ENCODE peak calls at places on chromosome 11, in ten cellular contexts. G is nephron progenitor cell; P is kidney tubule cell; C is activated CD8-positive, alpha-beta T cell treated with anti-CD3 and anti-CD28 coated beads for 36 hours; R is heart left ventricle; I is NB4; T is osteoblast; N is AG10803; U is H4; F is effector CD4-positive, alpha-beta T cell. M is an unnamed sample.

GRCh38 chr11:2741377-2742131 is 41.8 kb upstream of the KCNQ1OT1 start:
- DNase-seq in P (peak; percentile 35), R (no peak), I (peak; percentile 89), G (peak; percentile 4), U (peak; percentile 41), N (peak; percentile 61), C (no peak), F (no peak), T (peak; percentile 97), M (no peak)

GRCh38 chr11:121071456-121072236 is 29.4 kb upstream of the TECTA start:
- DNase-seq in N (no peak), R (no peak), I (peak; percentile 18), G (peak; percentile 5), U (no peak), F (no peak), T (peak; percentile 68), C (no peak), P (no peak), M (no peak)

GRCh38 chr11:61037694-61038093 is 64.6 kb upstream of the CD5 start:
- DNase-seq in C (no peak), P (no peak), T (peak; percentile 87), N (no peak), F (no peak), I (no peak), G (no peak), U (no peak), R (no peak), M (no peak)

GRCh38 chr11:128503231-128503991 is 83.9 kb downstream of the ETS1 start:
- DNase-seq in T (peak; percentile 68), P (peak; percentile 84), I (no peak), N (peak; percentile 95), F (peak; percentile 54), R (no peak), C (peak; percentile 66), U (peak; percentile 87), G (no peak), M (no peak)

GRCh38 chr11:36478700-36479329 is 31.3 kb downstream of the TRAF6 start:
- DNase-seq in G (peak; percentile 38), N (peak; percentile 62), T (no peak), I (peak; percentile 59), F (peak; percentile 11), U (peak; percentile 58), P (peak; percentile 53), R (no peak), C (peak; percentile 60), M (no peak)

GRCh38 chr11:126082251-126083109 is 19.8 kb upstream of the CDON start:
- DNase-seq in C (no peak), R (no peak), T (no peak), G (no peak), F (no peak), U (no peak), N (no peak), I (no peak), P (no peak), M (no peak)

GRCh38 chr11:21121991-21122390 is 452.6 kb downstream of the NELL1 start:
- DNase-seq in N (no peak), P (no peak), I (no peak), F (no peak), G (no peak), C (no peak), U (no peak), R (no peak), T (no peak), M (no peak)

GRCh38 chr11:77821349-77821851 is 456 bp downstream of the AAMDC start:
- DNase-seq in C (peak; percentile 25), T (peak; percentile 65), G (peak; percentile 41), I (peak; percentile 44), F (peak; percentile 3), P (peak; percentile 23), R (peak; percentile 27), U (no peak), N (peak; percentile 38), M (peak; percentile 52)

GRCh38 chr11:45301537-45302246 is 15.6 kb upstream of the SYT13 start:
- DNase-seq in T (no peak), R (no peak), I (no peak), U (no peak), F (no peak), N (no peak), G (no peak), P (no peak), C (no peak), M (no peak)

GRCh38 chr11:10906521-10906920 is 48.7 kb upstream of the ZBED5 start:
- DNase-seq in G (no peak), F (no peak), U (peak; percentile 39), P (peak; percentile 50), I (no peak), C (no peak), T (peak; percentile 55), R (no peak), N (peak; percentile 87), M (no peak)

GRCh38 chr11:122170815-122171475 is 54.9 kb upstream of the BLID start:
- DNase-seq in G (no peak), T (peak; percentile 83), N (peak; percentile 81), U (peak; percentile 30), P (peak; percentile 88), I (no peak), R (no peak), C (no peak), F (no peak), M (no peak)